ENCODE peak calls at places on chromosomes 2 and 18, in five cellular contexts. O is BE2C; Y is psoas muscle; P is CD4-positive, alpha-beta memory T cell; F is OCI-LY7. K is an unnamed sample.

GRCh38 chr18:48022531-48023330 is 92.3 kb upstream of the SMAD2 start:
- DNase-seq in O (peak; percentile 37), Y (no peak), P (peak; percentile 35), F (peak; percentile 52), K (no peak)

GRCh38 chr2:150425121-150425559 is 62.3 kb downstream of the RND3 start:
- DNase-seq in F (no peak), O (peak; percentile 46), P (no peak), Y (no peak), K (no peak)

GRCh38 chr2:20176760-20177159 is 48.2 kb downstream of the SDC1 start:
- DNase-seq in Y (no peak), F (no peak), O (no peak), P (no peak), K (no peak)

GRCh38 chr2:180938419-180938818 is 42.0 kb upstream of the UBE2E3 start:
- DNase-seq in O (no peak), P (no peak), F (no peak), Y (no peak), K (no peak)

GRCh38 chr2:236968101-236968886 is 117.4 kb upstream of the COPS8 start:
- DNase-seq in Y (no peak), O (no peak), F (no peak), P (peak; percentile 66), K (peak; percentile 20)

GRCh38 chr18:13258792-13259385 is 40.3 kb downstream of the LDLRAD4 start:
- DNase-seq in F (no peak), O (no peak), P (no peak), Y (no peak), K (no peak)

GRCh38 chr2:233470007-233470687 is 96.4 kb downstream of the USP40 start:
- DNase-seq in P (no peak), F (no peak), Y (peak; percentile 81), O (no peak), K (no peak)

GRCh38 chr18:35500113-35500512 is 2.4 kb upstream of the INO80C start:
- DNase-seq in O (no peak), F (no peak), Y (no peak), P (no peak), K (no peak)

GRCh38 chr18:40489301-40489700 is 1465.7 kb upstream of the PIK3C3 start:
- DNase-seq in F (no peak), P (no peak), O (no peak), Y (no peak), K (no peak)

GRCh38 chr2:43467889-43468288 is 127.9 kb downstream of the THADA start:
- DNase-seq in Y (no peak), P (no peak), O (no peak), F (no peak), K (no peak)

GRCh38 chr2:209636066-209636465 is 135.6 kb upstream of the UNC80 start:
- DNase-seq in O (no peak), P (no peak), F (no peak), Y (no peak), K (no peak)

GRCh38 chr2:238716585-238716984 is 131.3 kb upstream of the TWIST2 start:
- DNase-seq in O (no peak), F (no peak), Y (no peak), P (no peak), K (no peak)

GRCh38 chr2:190637331-190637734 is 11.6 kb upstream of the NAB1 start:
- DNase-seq in Y (no peak), F (peak; percentile 10), P (no peak), O (no peak), K (no peak)

GRCh38 chr2:98917031-98917459 is 19.0 kb downstream of the CRACDL start:
- DNase-seq in P (no peak), F (no peak), Y (no peak), O (no peak), K (no peak)

GRCh38 chr2:43226558-43226954 is at the start of gene ZFP36L2:
- DNase-seq in O (peak; percentile 97), P (peak; percentile 97), F (peak; percentile 97), Y (peak; percentile 99), K (peak; percentile 95)

GRCh38 chr2:134146620-134147019 is 107.3 kb upstream of the MGAT5 start:
- DNase-seq in Y (no peak), P (no peak), F (no peak), O (no peak), K (no peak)

GRCh38 chr2:117771969-117772630 is 42.4 kb upstream of the DDX18 start:
- DNase-seq in P (no peak), O (no peak), Y (no peak), F (peak; percentile 29), K (no peak)

GRCh38 chr18:75582406-75582821 is 154.9 kb upstream of the SMIM21 start:
- DNase-seq in F (no peak), Y (no peak), O (no peak), P (no peak), K (no peak)

GRCh38 chr18:13527256-13527655 is 199.1 kb downstream of the FAM210A start:
- DNase-seq in P (no peak), F (no peak), O (no peak), Y (no peak), K (no peak)

GRCh38 chr2:168470880-168471475 is 14.9 kb downstream of the CERS6 start:
- DNase-seq in O (peak; percentile 12), Y (no peak), P (no peak), F (no peak), K (no peak)

GRCh38 chr2:65159261-65159660 is 29.4 kb upstream of the RAB1A start:
- DNase-seq in F (no peak), O (no peak), P (no peak), Y (no peak), K (no peak)

GRCh38 chr2:47516496-47517104 is 113.6 kb downstream of the MSH2 start:
- DNase-seq in P (no peak), F (no peak), O (no peak), Y (no peak), K (no peak)
- H3K9me3 ChIP-seq in P (no peaks in the 10 kb centered on the region), F (no peaks in the 10 kb centered on the region), O (no peaks in the 10 kb centered on the region), Y (no peaks in the 10 kb centered on the region), K (no peaks in the 10 kb centered on the region)

DNA sequence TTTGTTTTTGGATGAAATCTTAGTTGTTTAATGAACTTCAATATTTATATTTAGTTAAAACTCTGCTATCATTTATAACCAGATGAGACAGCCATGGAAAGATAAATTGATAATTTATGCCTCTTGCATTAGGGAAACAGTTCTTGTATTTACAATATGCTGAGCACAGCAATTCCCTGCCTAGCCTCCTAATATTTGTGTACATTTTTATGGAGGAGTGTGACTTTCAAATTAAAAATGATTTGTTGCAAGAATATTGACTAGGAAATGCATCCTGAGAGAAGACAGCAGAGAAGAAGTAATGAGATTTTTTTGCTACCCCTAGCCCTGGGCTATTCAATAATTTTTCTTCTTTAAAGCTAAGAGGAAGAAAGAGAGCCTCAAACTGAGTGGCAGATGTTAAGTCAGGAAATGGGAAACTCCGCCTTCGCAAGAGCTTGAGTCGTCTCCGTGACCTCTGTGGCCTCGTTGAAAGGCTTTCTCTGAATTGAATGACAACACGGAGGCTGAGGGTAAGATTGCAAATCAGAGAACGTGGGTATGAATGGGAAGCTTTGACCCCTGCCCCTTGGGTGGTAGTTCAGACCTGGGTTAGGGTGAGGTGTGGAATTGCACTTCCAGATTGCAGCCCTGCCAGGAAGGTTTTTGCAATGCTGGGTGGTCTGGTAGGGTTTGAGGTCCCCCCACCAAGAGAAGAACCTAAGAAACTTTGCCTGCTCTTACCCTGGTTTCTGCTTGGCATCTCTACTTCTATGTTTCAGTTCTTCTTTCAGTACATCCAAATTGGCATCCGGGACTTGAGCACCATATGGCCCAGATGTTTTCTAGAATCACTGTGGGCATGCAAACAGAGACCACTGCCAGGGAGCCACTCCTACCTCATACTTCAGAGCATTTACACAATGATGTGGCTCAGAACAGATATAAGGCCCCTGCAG is 210.3 kb upstream of the RBMS1 start:
- DNase-seq in Y (no peak), O (no peak), P (peak; percentile 15), F (peak; percentile 82), K (no peak)
- H3K9me3 ChIP-seq in Y (no peaks in the 10 kb centered on the region), O (no peaks in the 10 kb centered on the region), P (no peaks in the 10 kb centered on the region), F (no peaks in the 10 kb centered on the region), K (no peaks in the 10 kb centered on the region)

DNA sequence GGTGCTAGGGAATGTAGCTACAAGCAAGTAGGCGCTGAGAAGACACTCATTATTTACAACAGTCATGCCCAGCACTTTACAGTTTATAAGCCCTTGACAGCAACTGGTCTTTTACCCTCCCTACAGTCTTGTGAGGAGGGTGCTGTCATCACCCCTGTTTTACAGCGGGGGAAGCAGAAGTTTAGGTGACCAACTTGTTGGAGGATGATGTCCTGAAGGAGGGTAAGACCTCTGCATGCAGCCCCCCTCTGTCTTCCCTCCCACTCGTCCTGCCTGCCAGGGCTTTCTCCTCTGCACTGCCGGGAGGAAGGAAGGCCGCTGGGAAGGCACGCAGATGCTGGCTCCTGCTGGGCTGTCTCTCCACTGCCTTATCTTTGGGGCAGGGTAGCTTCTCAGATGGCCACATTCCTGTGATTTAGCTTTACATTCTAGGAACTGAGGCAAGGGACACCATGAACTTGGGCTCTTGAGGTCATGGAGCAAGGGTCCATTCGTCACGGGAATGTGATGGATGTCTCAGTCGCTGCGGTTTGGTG is 972 bp downstream of the IL1R1 start:
- DNase-seq in F (no peak), Y (no peak), P (no peak), O (no peak), K (no peak)
- H3K9me3 ChIP-seq in F (no peaks in the 10 kb centered on the region), Y (peaks cover 25% of the 10 kb centered on the region), P (peaks cover 26% of the 10 kb centered on the region), O (no peaks in the 10 kb centered on the region), K (peaks cover 30% of the 10 kb centered on the region)

GRCh38 chr2:81648370-81648769 is 1343.8 kb upstream of the LRRTM1 start:
- DNase-seq in P (no peak), Y (no peak), F (no peak), O (no peak), K (no peak)
- H3K9me3 ChIP-seq in P (no peaks in the 10 kb centered on the region), Y (no peaks in the 10 kb centered on the region), F (no peaks in the 10 kb centered on the region), O (no peaks in the 10 kb centered on the region), K (no peaks in the 10 kb centered on the region)

GRCh38 chr2:230938098-230938497 is 13.1 kb upstream of the GPR55 start:
- DNase-seq in Y (no peak), O (no peak), P (no peak), F (no peak), K (no peak)

GRCh38 chr2:230939066-230939591 is 14.1 kb upstream of the GPR55 start:
- DNase-seq in F (no peak), O (no peak), Y (no peak), P (no peak), K (no peak)

GRCh38 chr2:230939691-230940475 is 14.8 kb upstream of the GPR55 start:
- DNase-seq in O (no peak), F (no peak), Y (no peak), P (no peak), K (no peak)

GRCh38 chr2:230937362-230937761 is 12.3 kb upstream of the GPR55 start:
- DNase-seq in Y (no peak), O (no peak), P (no peak), F (no peak), K (no peak)

GRCh38 chr2:230938516-230939065 is 13.5 kb upstream of the GPR55 start:
- DNase-seq in P (no peak), F (no peak), Y (no peak), O (no peak), K (no peak)
- H3K9me3 ChIP-seq in P (no peaks in the 10 kb centered on the region), F (peaks cover 10% of the 10 kb centered on the region), Y (peaks cover 6% of the 10 kb centered on the region), O (no peaks in the 10 kb centered on the region), K (peaks cover 3% of the 10 kb centered on the region)

DNA sequence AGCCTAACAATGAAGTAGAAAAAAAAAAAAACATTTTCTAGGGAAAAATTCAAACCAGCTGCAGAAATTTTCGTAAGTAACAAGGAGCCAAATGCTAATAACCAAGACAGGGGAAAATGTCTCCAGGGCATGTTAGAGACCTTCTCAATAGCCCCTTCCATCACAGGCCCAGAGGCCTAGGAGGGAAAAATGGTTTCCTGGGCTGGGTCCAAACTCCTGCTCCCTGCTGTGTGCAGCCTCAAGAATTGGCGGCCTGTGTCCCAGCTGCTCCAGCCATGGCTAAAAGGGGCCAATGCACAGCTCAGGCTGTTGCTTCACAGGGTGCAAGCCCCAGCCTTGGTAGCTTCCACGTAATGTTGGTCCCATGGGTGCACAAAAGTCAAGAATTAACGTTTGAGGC is 266.2 kb downstream of the ZEB2 start:
- DNase-seq in O (no peak), Y (no peak), F (no peak), P (no peak), K (no peak)
- H3K9me3 ChIP-seq in O (no peaks in the 10 kb centered on the region), Y (peaks cover 29% of the 10 kb centered on the region), F (peaks cover 45% of the 10 kb centered on the region), P (peaks cover 7% of the 10 kb centered on the region), K (no peaks in the 10 kb centered on the region)

GRCh38 chr2:24559714-24560113 is 68.7 kb downstream of the NCOA1 start:
- DNase-seq in Y (no peak), F (no peak), P (no peak), O (peak; percentile 15), K (no peak)
- H3K9me3 ChIP-seq in Y (no peaks in the 10 kb centered on the region), F (peaks cover 6% of the 10 kb centered on the region), P (no peaks in the 10 kb centered on the region), O (no peaks in the 10 kb centered on the region), K (no peaks in the 10 kb centered on the region)

K was measured in T-helper 17 cell.